ENCODE peak calls at places on chromosomes 3 and 15, in five cellular contexts. T is H9, B is H1, C is mesenchymal stem cell, N is IMR-90. I is an unnamed sample.

GRCh38 chr15:27418729-27419128 is 447.7 kb downstream of the GABRG3 start:
- DNase-seq in T (peak), B (no peak), N (no peak), C (no peak), I (peak)

GRCh38 chr3:6179761-6180160 is 681.2 kb upstream of the GRM7 start:
- DNase-seq in T (no peak), B (no peak), N (no peak), C (peak), I (no peak)

GRCh38 chr3:119600732-119601131 is 3.0 kb downstream of the PLA1A start:
- DNase-seq in N (no peak), T (peak), C (no peak), B (no peak), I (peak)

GRCh38 chr3:18752273-18752934 is 327.3 kb upstream of the SATB1 start:
- DNase-seq in B (no peak), N (no peak), C (no peak), T (no peak), I (no peak)

GRCh38 chr3:183161552-183162345 is 785 bp downstream of the LAMP3 start:
- DNase-seq in T (peak), B (no peak), N (no peak), C (no peak), I (no peak)

GRCh38 chr3:126358038-126358815 is 1.0 kb upstream of the KLF15 start:
- DNase-seq in B (no peak), N (no peak), C (peak), T (peak), I (peak)

GRCh38 chr3:168121175-168121853 is 25.6 kb upstream of the GOLIM4 start:
- DNase-seq in T (no peak), C (no peak), N (peak), B (no peak), I (no peak)

GRCh38 chr15:56869573-56869972 is 48.9 kb upstream of the TCF12 start:
- DNase-seq in B (no peak), T (no peak), N (no peak), C (no peak), I (no peak)

GRCh38 chr3:56980798-56981390 is 79.6 kb upstream of the SPATA12 start:
- DNase-seq in N (peak), T (no peak), C (peak), B (no peak), I (no peak)

GRCh38 chr3:177419904-177420601 is 222.8 kb upstream of the TBL1XR1 start:
- DNase-seq in T (no peak), B (no peak), C (peak), N (no peak), I (no peak)

GRCh38 chr3:12288466-12289129 is at the start of gene PPARG:
- DNase-seq in C (peak), T (peak), N (no peak), B (no peak), I (peak)

GRCh38 chr15:38017721-38018120 is 83.3 kb downstream of the TMCO5A start:
- DNase-seq in C (no peak), B (no peak), T (no peak), N (no peak), I (no peak)

GRCh38 chr15:88654430-88655102 is 15.8 kb downstream of the ISG20 start:
- DNase-seq in T (no peak), B (no peak), N (no peak), C (no peak), I (no peak)

GRCh38 chr3:187139126-187139894 is at the start of gene RPL39L:
- DNase-seq in N (peak), T (peak), C (peak), B (peak), I (peak)

GRCh38 chr15:100263721-100264455 is 77.9 kb downstream of the ADAMTS17 start:
- DNase-seq in N (no peak), T (no peak), B (no peak), C (no peak), I (no peak)

GRCh38 chr3:8604988-8605387 is 39.6 kb downstream of the SSUH2 start:
- DNase-seq in B (no peak), C (no peak), N (no peak), T (no peak), I (no peak)

GRCh38 chr3:50375200-50375931 is 16.0 kb upstream of the TMEM115 start:
- DNase-seq in B (no peak), C (no peak), T (peak), N (no peak), I (no peak)

GRCh38 chr3:16838561-16838960 is 46.2 kb upstream of the PLCL2 start:
- DNase-seq in B (no peak), C (no peak), N (no peak), T (no peak), I (no peak)

GRCh38 chr3:30607032-30607833 is 832 bp downstream of the TGFBR2 start:
- DNase-seq in T (peak), B (no peak), N (no peak), C (peak), I (peak)
- H3K14ac ChIP-seq in T (peak), B (no peak), N (peak), C (peak), I (no peak)

GRCh38 chr3:3201584-3201983 is 22.1 kb upstream of the CRBN start:
- DNase-seq in B (no peak), N (no peak), C (no peak), T (no peak), I (no peak)

GRCh38 chr3:3192481-3192764 is 12.9 kb upstream of the CRBN start:
- DNase-seq in N (no peak), C (no peak), B (no peak), T (no peak), I (no peak)

GRCh38 chr3:3200632-3201212 is 21.2 kb upstream of the CRBN start:
- DNase-seq in B (no peak), C (peak), N (peak), T (peak), I (peak)

GRCh38 chr3:3191675-3192480 is 12.4 kb upstream of the CRBN start:
- DNase-seq in B (no peak), N (no peak), T (no peak), C (peak), I (no peak)

DNA sequence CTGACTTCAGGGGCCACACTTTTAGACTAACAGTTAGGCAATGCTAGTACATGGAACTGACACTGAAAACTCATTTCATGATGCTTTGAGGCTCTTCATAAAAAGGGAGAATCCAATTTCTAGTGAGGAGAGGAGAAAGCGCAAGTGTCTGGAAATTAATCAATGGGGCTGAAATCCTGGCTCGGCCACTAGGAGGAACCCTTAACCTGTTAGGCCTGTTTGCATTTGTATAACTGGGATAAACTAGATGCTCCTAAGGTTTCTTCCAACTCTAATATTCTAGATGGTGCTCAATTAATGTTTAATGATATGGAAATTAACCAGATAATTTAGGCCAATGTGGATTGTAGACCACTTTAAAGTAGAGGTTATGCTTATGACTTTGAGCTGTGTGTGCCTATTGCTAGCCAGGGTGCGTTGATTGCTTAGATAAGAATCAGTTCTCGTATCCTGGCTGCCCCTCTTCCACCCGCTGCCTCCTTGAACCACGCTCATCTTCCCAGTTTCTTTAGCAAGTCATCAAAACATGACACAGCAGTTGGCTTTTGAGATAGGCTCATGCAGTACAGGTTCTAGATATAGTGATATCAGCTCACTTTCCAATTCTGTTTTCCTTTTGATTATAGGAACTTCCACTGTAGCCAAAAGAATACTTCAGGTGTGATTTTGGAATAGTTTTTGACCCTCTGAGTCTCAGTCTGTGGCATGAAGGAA is 16.8 kb upstream of the CRBN start:
- DNase-seq in T (peak), N (no peak), B (no peak), C (peak), I (no peak)
- H3K14ac ChIP-seq in T (no peak), N (no peak), B (no peak), C (no peak), I (no peak)

GRCh38 chr3:133928903-133929607 is 33.4 kb upstream of the RAB6B start:
- DNase-seq in T (no peak), B (no peak), N (no peak), C (no peak), I (no peak)

GRCh38 chr3:133930341-133930933 is 34.8 kb upstream of the RAB6B start:
- DNase-seq in B (no peak), C (peak), T (no peak), N (peak), I (peak)

GRCh38 chr3:133926736-133927542 is 31.3 kb upstream of the RAB6B start:
- DNase-seq in T (peak), N (no peak), B (no peak), C (peak), I (peak)

GRCh38 chr3:133927543-133928066 is 31.9 kb upstream of the RAB6B start:
- DNase-seq in T (peak), B (no peak), C (peak), N (no peak), I (peak)

DNA sequence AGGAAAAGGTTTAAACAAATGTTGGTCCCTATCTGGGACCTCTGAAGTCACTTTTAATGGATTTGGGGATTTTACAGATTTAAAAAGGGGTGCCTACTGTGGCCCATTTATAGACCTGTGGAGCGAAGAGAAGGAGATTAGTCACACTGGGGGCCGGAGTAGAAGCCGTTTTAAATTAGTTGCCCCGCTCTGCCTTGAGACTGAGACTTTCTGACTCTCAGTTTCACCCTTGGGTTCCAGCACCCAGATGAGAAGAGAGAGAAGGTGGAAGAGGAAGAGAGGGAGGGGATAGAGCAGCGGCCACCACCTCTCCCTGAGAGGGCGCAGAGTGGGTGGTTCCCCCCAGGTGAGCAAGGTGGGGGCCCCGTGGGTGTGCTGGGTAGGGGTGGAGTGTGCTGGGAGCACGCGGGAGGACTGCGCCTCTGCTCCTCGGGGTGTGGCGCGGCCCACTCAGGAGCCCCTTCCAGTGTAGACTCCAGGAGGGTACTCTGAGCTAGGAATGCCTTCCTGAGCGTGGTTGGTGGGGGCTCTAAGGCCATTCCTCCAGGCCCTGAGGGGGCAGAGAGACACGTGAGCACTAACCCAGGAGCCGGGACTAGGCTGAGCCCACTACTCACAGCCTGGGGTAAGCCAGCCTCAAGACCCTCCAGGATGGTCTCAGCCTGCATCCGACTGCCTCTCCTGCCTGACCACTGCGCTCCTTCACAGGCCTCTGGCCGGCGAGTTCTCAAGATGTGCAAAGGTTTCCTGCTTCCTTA is 32.6 kb upstream of the RAB6B start:
- DNase-seq in N (no peak), C (no peak), B (no peak), T (no peak), I (no peak)
- H3K14ac ChIP-seq in N (no peak), C (no peak), B (no peak), T (no peak), I (no peak)

GRCh38 chr3:128505771-128506170 is 12.8 kb upstream of the GATA2 start:
- DNase-seq in C (no peak), B (no peak), T (no peak), N (no peak), I (no peak)
- H3K14ac ChIP-seq in C (no peak), B (no peak), T (no peak), N (no peak), I (no peak)